ENCODE peak calls at places on chromosomes 6 and 20, in ten cellular contexts. J is dermis blood vessel endothelial cell; C is iPS DF 19.7; R is prostate gland; D is naive thymus-derived CD4-positive, alpha-beta T cell; N is choroid plexus epithelial cell; Y is trophoblast cell; S is activated CD8-positive, alpha-beta memory T cell treated with anti-CD3 and anti-CD28 coated beads, Interleukin-2, amount 50 U/mL, for 4 hours; P is activated naive CD8-positive, alpha-beta T cell treated with anti-CD3 and anti-CD28 coated beads, Interleukin-2, amount 50 U/mL, for 24 hours; X is stimulated activated CD4-positive, alpha-beta T cell treated with anti-CD3 and anti-CD28 coated beads, Interleukin-15, amount 100 ng/mL, for 24 hours. L is an unnamed sample.

GRCh38 chr6:138162104-138162946 is 586 bp downstream of the ARFGEF3 start:
- DNase-seq in R (peak), N (no peak), D (no peak), C (no peak), S (no peak), J (peak), X (no peak), Y (peak), P (no peak), L (peak)

GRCh38 chr6:43771210-43771857 is 1.3 kb downstream of the VEGFA start:
- DNase-seq in C (no peak), S (peak), X (peak), R (peak), J (peak), P (peak), Y (peak), D (no peak), N (peak), L (peak)

GRCh38 chr6:8389034-8389818 is 46.1 kb downstream of the SLC35B3 start:
- DNase-seq in X (no peak), N (no peak), Y (no peak), R (no peak), S (no peak), P (no peak), J (no peak), D (no peak), C (no peak), L (no peak)

GRCh38 chr6:2166717-2167116 is 78.7 kb downstream of the GMDS start:
- DNase-seq in S (no peak), C (no peak), D (no peak), P (no peak), X (no peak), Y (no peak), R (no peak), J (no peak), N (no peak), L (peak)

GRCh38 chr6:139028242-139028657 is 295 bp upstream of the ABRACL start:
- DNase-seq in J (no peak), P (no peak), X (no peak), Y (no peak), S (no peak), C (no peak), D (no peak), N (peak), R (no peak), L (peak)

GRCh38 chr6:90411292-90411781 is 114.7 kb upstream of the BACH2 start:
- DNase-seq in Y (peak), P (peak), J (no peak), C (no peak), N (peak), D (no peak), X (peak), R (no peak), S (peak), L (no peak)

GRCh38 chr20:34859826-34860545 is 12.7 kb downstream of the GGT7 start:
- DNase-seq in X (no peak), D (no peak), C (no peak), R (no peak), N (no peak), P (no peak), Y (no peak), J (no peak), S (no peak), L (no peak)

GRCh38 chr20:58420798-58421496 is 31.9 kb downstream of the VAPB start:
- DNase-seq in D (no peak), N (peak), C (no peak), X (no peak), J (no peak), S (no peak), P (no peak), R (no peak), Y (peak), L (no peak)

GRCh38 chr6:110328231-110328630 is 29.9 kb downstream of the METTL24 start:
- DNase-seq in J (no peak), C (no peak), X (no peak), Y (peak), D (no peak), S (no peak), R (no peak), N (peak), P (no peak), L (no peak)

L was measured in body of pancreas.